ENCODE peak calls at places on chromosomes 11 and 22, in four cellular contexts. J is stomach, V is transverse colon, H is A549. F is an unnamed sample.

GRCh38 chr11:123707606-123708205 is 33.8 kb downstream of the ZNF202 start:
- DNase-seq in J (peak), V (peak), H (peak), F (peak)

GRCh38 chr11:61969838-61970452 is 2.5 kb upstream of the FTH1 start:
- DNase-seq in J (no peak), V (no peak), H (no peak), F (no peak)

GRCh38 chr11:11989774-11990744 is 18.4 kb downstream of the DKK3 start:
- DNase-seq in J (no peak), V (no peak), H (no peak), F (no peak)

GRCh38 chr11:23897453-23898289 is 599.2 kb upstream of the LUZP2 start:
- DNase-seq in J (no peak), V (no peak), H (no peak), F (no peak)

GRCh38 chr11:114109206-114110090 is 49.9 kb downstream of the ZBTB16 start:
- DNase-seq in J (no peak), V (no peak), H (no peak), F (no peak)

GRCh38 chr11:134273317-134273712 is 2.9 kb upstream of the GLB1L3 start:
- DNase-seq in J (no peak), V (no peak), H (no peak), F (no peak)

GRCh38 chr11:15707194-15707593 is 592.5 kb downstream of the INSC start:
- DNase-seq in J (no peak), V (no peak), H (no peak), F (no peak)

GRCh38 chr11:61141601-61142028 is 19.6 kb downstream of the VPS37C start:
- DNase-seq in J (peak), V (peak), H (no peak), F (no peak)

GRCh38 chr11:8086001-8086479 is 5.0 kb downstream of the TUB start:
- DNase-seq in J (no peak), V (no peak), H (no peak), F (peak)

GRCh38 chr22:38733329-38734202 is 22.2 kb downstream of the SUN2 start:
- DNase-seq in J (peak), V (peak), H (peak), F (peak)

GRCh38 chr22:46140989-46141928 is 9.1 kb upstream of the PPARA start:
- DNase-seq in J (no peak), V (no peak), H (no peak), F (no peak)

GRCh38 chr11:70290341-70291065 is 20.0 kb downstream of the PPFIA1 start:
- DNase-seq in J (no peak), V (no peak), H (no peak), F (no peak)

GRCh38 chr22:18032455-18033101 is 8.2 kb upstream of the MICAL3 start:
- DNase-seq in J (no peak), V (no peak), H (no peak), F (no peak)

GRCh38 chr11:20353829-20354434 is 9.6 kb upstream of the HTATIP2 start:
- DNase-seq in J (peak), V (peak), H (peak), F (no peak)

GRCh38 chr11:132111781-132112380 is 741.5 kb downstream of the NTM start:
- DNase-seq in J (no peak), V (no peak), H (no peak), F (no peak)

GRCh38 chr11:113272927-113273615 is 41.3 kb upstream of the TTC12 start:
- DNase-seq in J (no peak), V (no peak), H (no peak), F (no peak)

GRCh38 chr22:49975543-49976389 is 15.2 kb downstream of the PIM3 start:
- DNase-seq in J (peak), V (peak), H (no peak), F (no peak)

GRCh38 chr11:575324-575995 is 810 bp upstream of the PHRF1 start:
- DNase-seq in J (no peak), V (no peak), H (peak), F (peak)

GRCh38 chr11:32892355-32893090 is at the start of gene QSER1:
- DNase-seq in J (peak), V (peak), H (peak), F (peak)
- TF ChIP-seq EP300 in J (no peak), V (no peak), H (no peak), F (no peak)

GRCh38 chr11:65856689-65857499 is 1.1 kb downstream of the CFL1 start:
- DNase-seq in J (peak), V (peak), H (no peak), F (peak)
- TF ChIP-seq EP300 in J (no peak), V (peak), H (no peak), F (peak)

GRCh38 chr11:69079891-69080290 is 31.2 kb downstream of the TPCN2 start:
- DNase-seq in J (no peak), V (no peak), H (no peak), F (no peak)

GRCh38 chr11:69083531-69084247 is 35.0 kb downstream of the TPCN2 start:
- DNase-seq in J (no peak), V (no peak), H (no peak), F (no peak)

GRCh38 chr11:69080361-69080973 is 31.7 kb downstream of the TPCN2 start:
- DNase-seq in J (no peak), V (no peak), H (no peak), F (no peak)

GRCh38 chr11:69078930-69079607 is 30.3 kb downstream of the TPCN2 start:
- DNase-seq in J (no peak), V (no peak), H (no peak), F (no peak)

DNA sequence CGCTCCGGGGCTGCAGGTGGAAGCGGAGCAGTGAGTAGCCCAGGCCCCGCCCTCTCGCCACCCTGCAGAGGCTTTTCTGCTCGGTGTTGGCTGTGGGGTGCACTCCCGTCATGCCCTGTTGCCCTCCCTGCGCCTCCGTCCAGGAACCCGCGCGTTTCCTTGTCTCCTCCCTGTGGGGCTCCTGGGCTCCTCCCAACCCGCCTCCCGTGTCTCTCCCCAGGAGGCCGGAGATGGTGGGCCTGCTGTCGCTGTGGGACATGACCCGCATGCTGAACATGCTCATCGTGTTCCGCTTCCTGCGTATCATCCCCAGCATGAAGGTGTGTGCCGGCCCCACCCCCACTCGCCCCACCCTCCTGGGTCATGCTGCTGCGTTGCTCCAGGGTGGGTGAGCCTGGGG is 32.4 kb downstream of the TPCN2 start:
- DNase-seq in J (no peak), V (no peak), H (no peak), F (no peak)
- TF ChIP-seq EP300 in J (no peak), V (no peak), H (no peak), F (no peak)

GRCh38 chr22:37609240-37610152 is 862 bp downstream of the GGA1 start:
- DNase-seq in J (no peak), V (no peak), H (peak), F (peak)
- TF ChIP-seq EP300 in J (no peak), V (no peak), H (no peak), F (no peak)

DNA sequence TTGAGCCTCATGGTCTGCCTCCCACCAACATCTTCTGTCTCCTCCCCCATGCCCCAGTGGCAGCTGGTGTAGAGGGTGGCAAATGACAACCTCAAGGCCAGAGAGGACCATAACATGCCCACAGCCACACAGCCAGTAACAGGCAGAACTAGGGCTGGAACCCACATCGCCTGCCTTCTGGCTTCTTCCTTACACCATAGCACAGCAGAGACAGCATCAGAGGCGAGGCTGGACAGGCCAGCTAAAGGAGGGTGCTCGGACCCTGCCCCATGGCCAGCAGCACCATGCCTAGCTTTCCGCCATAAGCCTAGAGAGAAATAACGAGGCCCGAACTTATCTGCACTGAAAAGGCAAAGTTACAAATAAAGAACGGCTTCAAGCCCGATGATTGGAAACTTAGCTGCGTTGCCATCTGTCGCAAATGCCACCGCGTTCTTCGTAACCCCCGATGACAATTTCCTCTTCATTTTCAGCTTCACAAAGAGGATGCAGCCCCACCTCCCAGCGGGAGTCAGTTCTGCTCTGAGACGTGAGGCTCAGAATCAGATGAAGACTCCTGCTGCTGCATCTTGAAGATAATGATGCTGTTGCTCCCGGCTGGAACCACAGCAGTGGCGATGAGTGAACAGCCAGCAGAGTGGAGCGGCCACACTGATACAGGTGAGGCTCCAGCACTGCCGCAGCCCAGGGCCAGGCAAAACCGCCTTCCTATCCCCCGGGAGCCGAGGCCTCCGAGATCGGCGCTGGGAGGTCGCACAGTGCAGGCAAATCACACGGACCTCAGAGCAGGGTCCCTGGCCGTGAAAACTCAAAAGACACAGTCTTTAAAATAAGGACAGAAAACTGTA is 73.8 kb upstream of the RTL6 start:
- DNase-seq in J (peak), V (no peak), H (no peak), F (no peak)
- TF ChIP-seq EP300 in J (no peak), V (no peak), H (no peak), F (no peak)

GRCh38 chr11:116424615-116425261 is 348.0 kb downstream of the BUD13 start:
- DNase-seq in J (no peak), V (no peak), H (no peak), F (no peak)
- TF ChIP-seq EP300 in J (no peak), V (no peak), H (no peak), F (no peak)